ENCODE peak calls at places on chromosome 21, in five cellular contexts. T is left colon; N is CD4-positive, CD25-positive, alpha-beta regulatory T cell; D is RWPE1; K is iris pigment epithelial cell. H is an unnamed sample.

GRCh38 chr21:35329940-35330670 is 281.0 kb upstream of the RUNX1 start:
- DNase-seq in T (no peak), N (no peak), D (no peak), K (no peak), H (no peak)

GRCh38 chr21:39007532-39007931 is 175.7 kb downstream of the PSMG1 start:
- DNase-seq in T (no peak), N (no peak), D (peak), K (no peak), H (no peak)

GRCh38 chr21:42234026-42234425 is 15.1 kb downstream of the ABCG1 start:
- DNase-seq in T (no peak), N (peak), D (no peak), K (no peak), H (no peak)

GRCh38 chr21:45482899-45483821 is 59.1 kb downstream of the SLC19A1 start:
- DNase-seq in T (no peak), N (peak), D (no peak), K (no peak), H (no peak)

GRCh38 chr21:31555741-31556191 is 103.7 kb upstream of the SOD1 start:
- DNase-seq in T (no peak), N (no peak), D (no peak), K (no peak), H (no peak)

GRCh38 chr21:38325216-38325615 is 68.4 kb downstream of the KCNJ15 start:
- DNase-seq in T (no peak), N (no peak), D (no peak), K (no peak), H (no peak)

GRCh38 chr21:45431781-45432572 is 27.0 kb downstream of the COL18A1 start:
- DNase-seq in T (no peak), N (no peak), D (no peak), K (peak), H (no peak)

GRCh38 chr21:9730866-9731265 is 790.5 kb upstream of the TPTE start:
- DNase-seq in T (no peak), N (no peak), D (no peak), K (no peak), H (no peak)

GRCh38 chr21:29025328-29025713 is 853 bp downstream of the USP16 start:
- DNase-seq in T (no peak), N (no peak), D (peak), K (peak), H (no peak)

GRCh38 chr21:39381009-39381408 is 32.1 kb upstream of the HMGN1 start:
- DNase-seq in T (no peak), N (no peak), D (no peak), K (no peak), H (no peak)

GRCh38 chr21:38533887-38534286 is 35.6 kb upstream of the ERG start:
- DNase-seq in T (no peak), N (no peak), D (no peak), K (peak), H (no peak)

GRCh38 chr21:45974073-45975016 is 7.2 kb upstream of the COL6A1 start:
- DNase-seq in T (no peak), N (peak), D (no peak), K (peak), H (peak)

GRCh38 chr21:35578831-35579470 is 481.4 kb downstream of the SETD4 start:
- DNase-seq in T (no peak), N (no peak), D (no peak), K (peak), H (no peak)

GRCh38 chr21:15077529-15077928 is 12.7 kb upstream of the NRIP1 start:
- DNase-seq in T (no peak), N (no peak), D (no peak), K (no peak), H (no peak)

GRCh38 chr21:42539342-42539741 is 25.7 kb downstream of the SLC37A1 start:
- DNase-seq in T (peak), N (no peak), D (no peak), K (no peak), H (no peak)

GRCh38 chr21:45525153-45525909 is 16.9 kb downstream of the SLC19A1 start:
- DNase-seq in T (peak), N (no peak), D (no peak), K (no peak), H (peak)

GRCh38 chr21:44932366-44933181 is 7.3 kb upstream of the SLX9 start:
- DNase-seq in T (no peak), N (peak), D (no peak), K (no peak), H (peak)

GRCh38 chr21:37047079-37047478 is 25.8 kb downstream of the PIGP start:
- DNase-seq in T (peak), N (no peak), D (no peak), K (no peak), H (peak)

GRCh38 chr21:43210454-43211084 is 41.8 kb downstream of the CRYAA start:
- DNase-seq in T (peak), N (no peak), D (no peak), K (no peak), H (no peak)

GRCh38 chr21:21163904-21164303 is 165.7 kb downstream of the NCAM2 start:
- DNase-seq in T (peak), N (peak), D (peak), K (peak), H (peak)

GRCh38 chr21:31490471-31490870 is 146.4 kb upstream of the TIAM1 start:
- DNase-seq in T (no peak), N (peak), D (peak), K (no peak), H (no peak)

GRCh38 chr21:33780631-33781030 is 135.0 kb downstream of the ATP5PO start:
- DNase-seq in T (no peak), N (no peak), D (no peak), K (peak), H (no peak)

GRCh38 chr21:31750843-31751242 is 18.9 kb upstream of the SCAF4 start:
- DNase-seq in T (no peak), N (no peak), D (peak), K (peak), H (no peak)

GRCh38 chr21:15367061-15367626 is 302.3 kb upstream of the NRIP1 start:
- DNase-seq in T (no peak), N (no peak), D (no peak), K (no peak), H (no peak)

GRCh38 chr21:37467082-37467481 is 100.5 kb downstream of the DYRK1A start:
- DNase-seq in T (no peak), N (no peak), D (no peak), K (no peak), H (no peak)

GRCh38 chr21:14862794-14863720 is 201.7 kb downstream of the NRIP1 start:
- DNase-seq in T (no peak), N (peak), D (no peak), K (peak), H (no peak)

GRCh38 chr21:18155508-18156193 is 89.0 kb upstream of the CHODL start:
- DNase-seq in T (no peak), N (peak), D (no peak), K (peak), H (no peak)

GRCh38 chr21:25895565-25896205 is 160.9 kb downstream of the GABPA start:
- DNase-seq in T (no peak), N (peak), D (peak), K (peak), H (no peak)